ENCODE peak calls at places on chromosomes 11 and 22, in nine cellular contexts. L is AG09309, K is fibroblast of pulmonary artery, I is G401, F is neural crest cell, B is NCI-H510A treated with DMSO at 0.1 percent for 48 hours, O is RWPE1, V is HL-60, E is NCI-H1048. X is an unnamed sample.

GRCh38 chr11:113464416-113464815 is 10.8 kb downstream of the DRD2 start:
- DNase-seq in L (no peak), K (no peak), I (no peak), F (no peak), B (peak; percentile 61), O (no peak), V (no peak), E (no peak), X (no peak)

GRCh38 chr11:66172146-66172545 is 96.3 kb upstream of the RAB1B start:
- DNase-seq in L (no peak), K (peak; percentile 50), I (no peak), F (no peak), B (no peak), O (peak; percentile 23), V (no peak), E (no peak), X (no peak)

GRCh38 chr22:41367039-41367679 is 14.6 kb upstream of the TEF start:
- DNase-seq in L (peak; percentile 69), K (peak; percentile 98), I (peak; percentile 95), F (peak; percentile 16), B (peak; percentile 85), O (peak; percentile 85), V (peak; percentile 94), E (peak; percentile 62), X (peak; percentile 93)

GRCh38 chr11:9787981-9788521 is 124.2 kb downstream of the SWAP70 start:
- DNase-seq in L (peak; percentile 97), K (peak; percentile 77), I (no peak), F (no peak), B (no peak), O (no peak), V (peak; percentile 68), E (no peak), X (no peak)

GRCh38 chr22:25817092-25817943 is 75.3 kb downstream of the MYO18B start:
- DNase-seq in L (no peak), K (no peak), I (no peak), F (no peak), B (no peak), O (no peak), V (no peak), E (no peak), X (no peak)

GRCh38 chr22:41123151-41123550 is 30.8 kb downstream of the EP300 start:
- DNase-seq in L (no peak), K (peak; percentile 31), I (no peak), F (no peak), B (no peak), O (peak; percentile 12), V (no peak), E (no peak), X (no peak)

GRCh38 chr22:38418589-38418988 is 36.4 kb downstream of the KCNJ4 start:
- DNase-seq in L (no peak), K (no peak), I (no peak), F (no peak), B (no peak), O (no peak), V (no peak), E (no peak), X (no peak)

GRCh38 chr11:131938321-131938751 is 567.9 kb downstream of the NTM start:
- DNase-seq in L (no peak), K (no peak), I (peak; percentile 65), F (no peak), B (no peak), O (no peak), V (no peak), E (no peak), X (no peak)

GRCh38 chr22:20904008-20904979 is 12.9 kb upstream of the CRKL start:
- DNase-seq in L (peak; percentile 97), K (peak; percentile 99), I (no peak), F (no peak), B (no peak), O (peak; percentile 89), V (peak; percentile 99), E (no peak), X (peak; percentile 54)

GRCh38 chr11:103091441-103091809 is 535 bp downstream of the DCUN1D5 start:
- DNase-seq in L (no peak), K (peak; percentile 42), I (peak; percentile 40), F (peak; percentile 9), B (peak; percentile 55), O (peak; percentile 39), V (no peak), E (no peak), X (peak; percentile 62)

GRCh38 chr11:125960771-125961170 is 14.9 kb downstream of the VSIG10L2 start:
- DNase-seq in L (no peak), K (no peak), I (no peak), F (no peak), B (no peak), O (no peak), V (no peak), E (no peak), X (no peak)

GRCh38 chr11:409008-409599 is 5.7 kb downstream of the SIGIRR start:
- DNase-seq in L (no peak), K (no peak), I (no peak), F (no peak), B (no peak), O (no peak), V (no peak), E (no peak), X (no peak)

GRCh38 chr11:76620471-76620870 is 50.1 kb downstream of the LRRC32 start:
- DNase-seq in L (peak; percentile 87), K (peak; percentile 86), I (no peak), F (no peak), B (no peak), O (no peak), V (no peak), E (no peak), X (no peak)

GRCh38 chr11:69819541-69820070 is 390 bp upstream of the FGF3 start:
- DNase-seq in L (no peak), K (no peak), I (peak; percentile 58), F (no peak), B (no peak), O (no peak), V (no peak), E (no peak), X (no peak)

GRCh38 chr11:118060081-118060661 is 16.7 kb upstream of the TMPRSS4 start:
- DNase-seq in L (no peak), K (no peak), I (peak; percentile 50), F (no peak), B (no peak), O (no peak), V (no peak), E (no peak), X (no peak)

GRCh38 chr22:35109613-35110012 is 43.7 kb downstream of the ISX start:
- DNase-seq in L (no peak), K (no peak), I (no peak), F (no peak), B (no peak), O (no peak), V (no peak), E (no peak), X (no peak)

GRCh38 chr22:31575190-31575589 is 78.9 kb downstream of the SFI1 start:
- DNase-seq in L (no peak), K (no peak), I (peak; percentile 99), F (no peak), B (no peak), O (no peak), V (no peak), E (no peak), X (no peak)

GRCh38 chr22:46793497-46793896 is 31.0 kb downstream of the TBC1D22A start:
- DNase-seq in L (no peak), K (no peak), I (no peak), F (no peak), B (no peak), O (no peak), V (no peak), E (no peak), X (no peak)

GRCh38 chr22:25548866-25549464 is 15.5 kb upstream of the GRK3 start:
- DNase-seq in L (no peak), K (no peak), I (no peak), F (no peak), B (no peak), O (no peak), V (no peak), E (no peak), X (no peak)

GRCh38 chr22:21446128-21446826 is 20.9 kb upstream of the TMEM191C start:
- DNase-seq in L (no peak), K (no peak), I (no peak), F (no peak), B (no peak), O (no peak), V (no peak), E (no peak), X (no peak)

GRCh38 chr11:44931466-44931865 is 19.2 kb downstream of the TP53I11 start:
- DNase-seq in L (no peak), K (no peak), I (peak; percentile 32), F (no peak), B (no peak), O (no peak), V (no peak), E (no peak), X (no peak)

GRCh38 chr11:117908261-117908895 is 20.8 kb downstream of the TMPRSS13 start:
- DNase-seq in L (no peak), K (no peak), I (no peak), F (no peak), B (no peak), O (no peak), V (no peak), E (no peak), X (peak; percentile 30)

GRCh38 chr22:33832558-33833151 is 87.6 kb downstream of the LARGE1 start:
- DNase-seq in L (no peak), K (no peak), I (peak; percentile 45), F (no peak), B (no peak), O (no peak), V (no peak), E (no peak), X (no peak)

GRCh38 chr22:26956346-26956745 is 299.0 kb downstream of the MIAT start:
- DNase-seq in L (no peak), K (no peak), I (no peak), F (no peak), B (peak; percentile 39), O (no peak), V (no peak), E (no peak), X (no peak)

GRCh38 chr22:35375031-35375430 is 5.9 kb upstream of the HMOX1 start:
- DNase-seq in L (peak; percentile 52), K (no peak), I (no peak), F (no peak), B (no peak), O (no peak), V (no peak), E (no peak), X (no peak)

GRCh38 chr11:47412152-47412746 is 3.9 kb downstream of the SLC39A13 start:
- DNase-seq in L (no peak), K (peak; percentile 44), I (no peak), F (peak; percentile 75), B (no peak), O (no peak), V (no peak), E (no peak), X (peak; percentile 56)

GRCh38 chr22:49553076-49553475 is 274.6 kb downstream of the BRD1 start:
- DNase-seq in L (no peak), K (no peak), I (no peak), F (no peak), B (no peak), O (no peak), V (no peak), E (no peak), X (no peak)

GRCh38 chr11:102287963-102288744 is 29.1 kb upstream of the BIRC3 start:
- DNase-seq in L (peak; percentile 41), K (peak; percentile 87), I (peak; percentile 74), F (peak; percentile 30), B (peak; percentile 80), O (peak; percentile 68), V (peak; percentile 63), E (peak; percentile 65), X (peak; percentile 76)

GRCh38 chr11:119195680-119196079 is 10.4 kb downstream of the NHERF4 start:
- DNase-seq in L (no peak), K (peak; percentile 69), I (peak; percentile 16), F (no peak), B (peak; percentile 82), O (peak; percentile 48), V (no peak), E (no peak), X (peak; percentile 58)

GRCh38 chr11:112656772-112657428 is 304.3 kb upstream of the NCAM1 start:
- DNase-seq in L (peak; percentile 79), K (peak; percentile 48), I (peak; percentile 72), F (no peak), B (no peak), O (peak; percentile 54), V (no peak), E (no peak), X (no peak)

GRCh38 chr11:97259434-97259833 is 869.6 kb downstream of the JRKL start:
- DNase-seq in L (no peak), K (no peak), I (no peak), F (no peak), B (no peak), O (no peak), V (no peak), E (no peak), X (no peak)

X was measured in K562.